ENCODE peak calls at places on chromosomes 12 and 14, in four cellular contexts. One of them, this sample, is unnamed.

GRCh38 chr12:124259168-124260066 is 35.5 kb upstream of the RFLNA start:
- DNase-seq in fibroblast of pulmonary artery: peak
- DNase-seq in mucosa of gallbladder: no peak
- DNase-seq in NCI-H1436: no peak
- DNase-seq in this sample: no peak

GRCh38 chr14:67418368-67419174 is 6.6 kb upstream of the PLEK2 start:
- DNase-seq in fibroblast of pulmonary artery: no peak
- DNase-seq in NCI-H1436: no peak
- DNase-seq in mucosa of gallbladder: no peak
- DNase-seq in this sample: no peak

GRCh38 chr12:29030006-29030405 is 119.1 kb upstream of the FAR2 start:
- DNase-seq in fibroblast of pulmonary artery: no peak
- DNase-seq in mucosa of gallbladder: no peak
- DNase-seq in NCI-H1436: no peak
- DNase-seq in this sample: no peak

GRCh38 chr14:96751505-96751904 is 45.7 kb upstream of the VRK1 start:
- DNase-seq in NCI-H1436: no peak
- DNase-seq in fibroblast of pulmonary artery: no peak
- DNase-seq in mucosa of gallbladder: no peak
- DNase-seq in this sample: no peak

GRCh38 chr12:120771097-120771496 is 45.5 kb downstream of the ACADS start:
- DNase-seq in fibroblast of pulmonary artery: no peak
- DNase-seq in NCI-H1436: no peak
- DNase-seq in mucosa of gallbladder: no peak
- DNase-seq in this sample: no peak

GRCh38 chr12:113154351-113154973 is 4.9 kb downstream of the CFAP73 start:
- DNase-seq in mucosa of gallbladder: no peak
- DNase-seq in fibroblast of pulmonary artery: peak
- DNase-seq in NCI-H1436: no peak
- DNase-seq in this sample: no peak

GRCh38 chr14:32366995-32367394 is 37.9 kb downstream of the AKAP6 start:
- DNase-seq in fibroblast of pulmonary artery: peak
- DNase-seq in mucosa of gallbladder: no peak
- DNase-seq in NCI-H1436: peak
- DNase-seq in this sample: no peak

GRCh38 chr14:71592361-71592760 is 339.9 kb upstream of the RGS6 start:
- DNase-seq in fibroblast of pulmonary artery: no peak
- DNase-seq in NCI-H1436: no peak
- DNase-seq in mucosa of gallbladder: no peak
- DNase-seq in this sample: no peak

GRCh38 chr12:105967038-105967776 is 171.5 kb downstream of the NUAK1 start:
- DNase-seq in NCI-H1436: no peak
- DNase-seq in fibroblast of pulmonary artery: peak
- DNase-seq in mucosa of gallbladder: no peak
- DNase-seq in this sample: no peak

GRCh38 chr12:103912069-103912468 is 18.1 kb upstream of the HSP90B1 start:
- DNase-seq in NCI-H1436: no peak
- DNase-seq in mucosa of gallbladder: no peak
- DNase-seq in fibroblast of pulmonary artery: no peak
- DNase-seq in this sample: no peak

GRCh38 chr12:88056571-88056970 is 27.4 kb upstream of the C12orf50 start:
- DNase-seq in mucosa of gallbladder: no peak
- DNase-seq in NCI-H1436: no peak
- DNase-seq in fibroblast of pulmonary artery: no peak
- DNase-seq in this sample: no peak

GRCh38 chr12:7123806-7124519 is 4.7 kb downstream of the RBP5 start:
- DNase-seq in fibroblast of pulmonary artery: no peak
- DNase-seq in mucosa of gallbladder: no peak
- DNase-seq in NCI-H1436: no peak
- DNase-seq in this sample: no peak

GRCh38 chr12:124326104-124326503 is 31.2 kb downstream of the RFLNA start:
- DNase-seq in mucosa of gallbladder: no peak
- DNase-seq in fibroblast of pulmonary artery: no peak
- DNase-seq in NCI-H1436: no peak
- DNase-seq in this sample: no peak

GRCh38 chr12:93029091-93029490 is 100.0 kb upstream of the EEA1 start:
- DNase-seq in fibroblast of pulmonary artery: no peak
- DNase-seq in NCI-H1436: no peak
- DNase-seq in mucosa of gallbladder: no peak
- DNase-seq in this sample: no peak

GRCh38 chr14:90757452-90757851 is 58.8 kb downstream of the TTC7B start:
- DNase-seq in fibroblast of pulmonary artery: no peak
- DNase-seq in mucosa of gallbladder: no peak
- DNase-seq in NCI-H1436: no peak
- DNase-seq in this sample: no peak

GRCh38 chr12:2541805-2542204 is 253.0 kb upstream of the FKBP4 start:
- DNase-seq in NCI-H1436: no peak
- DNase-seq in fibroblast of pulmonary artery: no peak
- DNase-seq in mucosa of gallbladder: no peak
- DNase-seq in this sample: no peak

GRCh38 chr14:82075566-82075965 is 541.9 kb upstream of the SEL1L start:
- DNase-seq in mucosa of gallbladder: peak
- DNase-seq in NCI-H1436: no peak
- DNase-seq in fibroblast of pulmonary artery: peak
- DNase-seq in this sample: no peak